ENCODE peak calls at places on chromosomes 7 and 10, in five cellular contexts. P is HepG2; K is pancreas; O is naive thymus-derived CD4-positive, alpha-beta T cell; Y is psoas muscle. F is an unnamed sample. For H3K9me3, the result is how much of the 10 kb centered on the place peaks cover.

GRCh38 chr10:70162157-70162891 is 8.0 kb downstream of the SAR1A start:
- ATAC-seq in P (no peak), K (no peak), O (peak), Y (no peak), F (no peak)

GRCh38 chr10:103637855-103638561 is 144.5 kb downstream of the NEURL1 start:
- ATAC-seq in P (no peak), K (peak), O (no peak), Y (peak), F (peak)

GRCh38 chr7:137975223-137975622 is 26.7 kb downstream of the CREB3L2 start:
- ATAC-seq in P (no peak), K (no peak), O (no peak), Y (no peak), F (peak)

GRCh38 chr7:141074162-141074989 is 512 bp downstream of the TMEM178B start:
- ATAC-seq in P (peak), K (peak), O (peak), Y (peak), F (no peak)

GRCh38 chr7:194257-194995 is 2.1 kb downstream of the FAM20C start:
- ATAC-seq in P (peak), K (peak), O (no peak), Y (no peak), F (no peak)

GRCh38 chr7:36710186-36710813 is 14.0 kb downstream of the AOAH start:
- ATAC-seq in P (no peak), K (peak), O (no peak), Y (no peak), F (no peak)

GRCh38 chr10:121518321-121518720 is 79.9 kb downstream of the FGFR2 start:
- ATAC-seq in P (no peak), K (no peak), O (no peak), Y (no peak), F (no peak)

GRCh38 chr7:132655071-132655761 is 78.9 kb upstream of the PLXNA4 start:
- ATAC-seq in P (no peak), K (peak), O (peak), Y (peak), F (peak)

GRCh38 chr7:699260-700170 is 27.0 kb upstream of the DNAAF5 start:
- ATAC-seq in P (no peak), K (no peak), O (no peak), Y (no peak), F (peak)

GRCh38 chr10:119331031-119331430 is 123.7 kb downstream of the GRK5 start:
- ATAC-seq in P (no peak), K (no peak), O (no peak), Y (peak), F (peak)

DNA sequence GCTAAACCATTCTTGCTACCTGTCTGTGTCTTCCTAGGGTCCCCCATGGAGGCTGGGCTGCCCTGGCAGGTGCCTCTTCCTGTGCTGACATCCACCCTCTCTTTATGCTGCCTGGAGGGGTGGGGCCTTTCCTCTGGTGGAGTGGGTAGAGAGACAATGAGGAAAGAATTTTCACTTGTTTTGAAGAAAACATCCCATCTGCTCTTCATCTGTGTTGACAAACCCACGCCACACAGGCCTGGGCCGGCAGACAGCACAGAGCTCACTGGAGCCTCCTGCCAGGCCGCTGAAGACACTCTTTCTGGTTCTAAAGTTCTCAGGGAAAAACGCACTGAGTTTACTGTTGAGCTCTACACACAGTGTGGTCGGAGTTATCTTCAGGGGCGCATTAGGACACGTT is 328.2 kb downstream of the GLRX3 start:
- ATAC-seq in P (no peak), K (no peak), O (no peak), Y (no peak), F (no peak)
- H3K9me3 ChIP-seq in P (under half), K (under half), O (under half), Y (under half), F (under half)

DNA sequence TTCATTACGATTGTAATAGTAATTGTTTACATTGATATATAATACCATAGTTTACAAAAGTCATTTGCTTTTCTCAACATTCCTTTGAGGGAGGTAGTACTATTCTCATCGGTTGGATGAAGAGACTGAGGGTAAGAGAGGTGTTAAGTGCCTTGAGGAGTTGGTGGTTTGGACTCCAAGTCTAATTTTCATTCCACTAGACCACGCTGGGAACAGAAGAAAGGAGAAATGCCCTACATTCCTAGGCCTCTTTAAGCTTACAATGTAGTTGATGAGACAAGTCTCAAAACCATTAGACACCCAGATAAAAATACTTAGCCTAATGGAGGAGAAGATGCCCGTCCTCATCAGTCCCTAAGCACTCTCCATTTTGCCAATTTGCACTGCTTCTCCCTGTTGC is 28.7 kb downstream of the CDK1 start:
- ATAC-seq in P (no peak), K (no peak), O (no peak), Y (no peak), F (no peak)
- H3K9me3 ChIP-seq in P (under half), K (under half), O (under half), Y (under half), F (under half)

GRCh38 chr7:4434306-4434705 is 247.8 kb upstream of the FOXK1 start:
- ATAC-seq in P (no peak), K (no peak), O (no peak), Y (no peak), F (no peak)

GRCh38 chr7:4436936-4437335 is 245.2 kb upstream of the FOXK1 start:
- ATAC-seq in P (no peak), K (peak), O (no peak), Y (no peak), F (no peak)

GRCh38 chr7:4439444-4439843 is 242.7 kb upstream of the FOXK1 start:
- ATAC-seq in P (no peak), K (no peak), O (no peak), Y (no peak), F (no peak)

GRCh38 chr7:4436361-4436899 is 245.7 kb upstream of the FOXK1 start:
- ATAC-seq in P (peak), K (peak), O (no peak), Y (no peak), F (no peak)

DNA sequence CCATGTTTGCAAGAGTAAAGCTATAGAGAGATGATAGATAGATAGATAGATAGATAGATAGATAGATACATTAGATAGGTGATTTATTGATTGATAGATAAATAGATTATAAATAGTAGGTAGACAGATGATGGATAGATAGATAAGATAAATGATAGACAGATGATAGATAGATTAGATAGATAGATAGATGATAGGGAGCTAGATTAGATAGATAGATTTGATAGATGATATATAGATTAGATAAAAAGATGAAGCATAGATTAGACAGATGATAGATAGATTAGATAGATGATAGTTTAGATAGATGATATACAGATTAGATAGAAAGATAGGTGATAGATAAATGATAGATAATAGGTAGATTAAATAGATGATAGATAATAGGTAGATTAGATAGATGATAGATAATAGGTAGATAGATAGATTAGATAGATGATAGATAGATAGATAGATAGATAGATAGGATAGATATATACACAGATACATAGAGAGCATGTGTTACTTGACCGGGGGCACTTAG is 243.3 kb upstream of the FOXK1 start:
- ATAC-seq in P (no peak), K (no peak), O (no peak), Y (no peak), F (no peak)
- H3K9me3 ChIP-seq in P (under half), K (under half), O (under half), Y (under half), F (under half)

GRCh38 chr7:56483861-56484550 is 367.8 kb upstream of the NUPR2 start:
- ATAC-seq in P (no peak), K (no peak), O (no peak), Y (no peak), F (no peak)
- H3K9me3 ChIP-seq in P (half or more), K (under half), O (under half), Y (under half), F (half or more)

DNA sequence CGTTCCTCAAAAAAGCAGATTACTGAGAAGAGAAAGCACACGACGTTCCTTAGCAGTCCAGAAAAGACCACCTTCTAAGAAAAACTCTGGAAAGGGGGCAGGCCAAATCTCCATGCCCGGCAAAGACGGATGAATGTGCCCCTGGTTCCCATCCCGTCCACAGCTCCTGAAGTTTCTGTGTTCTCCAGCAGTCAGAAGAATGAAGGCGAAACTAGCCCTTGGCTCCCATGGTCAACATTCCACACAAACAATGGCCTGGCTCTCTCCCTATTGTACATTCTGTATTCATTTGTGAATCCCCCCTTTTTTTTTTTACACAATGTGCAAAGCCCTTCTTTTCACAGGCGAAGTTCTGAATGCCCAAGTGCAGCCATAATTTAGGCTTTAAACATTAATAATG is 5.3 kb downstream of the CTBP2 start:
- ATAC-seq in P (no peak), K (no peak), O (no peak), Y (no peak), F (no peak)
- H3K9me3 ChIP-seq in P (under half), K (under half), O (under half), Y (under half), F (under half)

DNA sequence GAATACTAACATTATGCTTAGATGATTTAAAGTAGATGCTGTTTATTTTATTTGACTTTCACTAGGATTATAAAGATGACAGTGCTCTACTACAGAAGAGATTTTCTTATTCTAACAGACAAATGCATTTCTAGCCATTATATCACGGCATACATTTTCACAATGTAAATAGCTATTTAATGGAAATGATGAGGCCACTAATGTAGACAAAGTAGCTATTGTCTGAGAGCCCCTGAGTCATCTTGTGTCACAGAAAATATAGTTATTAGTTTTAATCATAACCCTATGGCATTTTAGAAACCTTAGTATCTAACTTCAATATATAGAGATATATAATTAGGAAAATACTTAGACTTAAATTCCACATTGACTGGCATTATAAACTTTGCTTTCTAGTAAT is 158.0 kb upstream of the AHR start:
- ATAC-seq in P (no peak), K (no peak), O (no peak), Y (no peak), F (no peak)
- H3K9me3 ChIP-seq in P (under half), K (under half), O (under half), Y (under half), F (under half)

GRCh38 chr10:38159007-38159406 is 64.9 kb downstream of the ZNF37A start:
- ATAC-seq in P (no peak), K (no peak), O (no peak), Y (no peak), F (no peak)
- H3K9me3 ChIP-seq in P (under half), K (under half), O (under half), Y (under half), F (under half)

GRCh38 chr7:157819517-157819807 is 482.7 kb downstream of the DNAJB6 start:
- ATAC-seq in P (no peak), K (no peak), O (no peak), Y (no peak), F (no peak)

GRCh38 chr7:157816526-157817250 is 479.9 kb downstream of the DNAJB6 start:
- ATAC-seq in P (no peak), K (no peak), O (no peak), Y (no peak), F (no peak)

GRCh38 chr7:157818701-157819516 is 482.1 kb downstream of the DNAJB6 start:
- ATAC-seq in P (no peak), K (no peak), O (no peak), Y (no peak), F (no peak)

GRCh38 chr7:157817433-157817832 is 480.6 kb downstream of the DNAJB6 start:
- ATAC-seq in P (no peak), K (no peak), O (no peak), Y (no peak), F (no peak)

DNA sequence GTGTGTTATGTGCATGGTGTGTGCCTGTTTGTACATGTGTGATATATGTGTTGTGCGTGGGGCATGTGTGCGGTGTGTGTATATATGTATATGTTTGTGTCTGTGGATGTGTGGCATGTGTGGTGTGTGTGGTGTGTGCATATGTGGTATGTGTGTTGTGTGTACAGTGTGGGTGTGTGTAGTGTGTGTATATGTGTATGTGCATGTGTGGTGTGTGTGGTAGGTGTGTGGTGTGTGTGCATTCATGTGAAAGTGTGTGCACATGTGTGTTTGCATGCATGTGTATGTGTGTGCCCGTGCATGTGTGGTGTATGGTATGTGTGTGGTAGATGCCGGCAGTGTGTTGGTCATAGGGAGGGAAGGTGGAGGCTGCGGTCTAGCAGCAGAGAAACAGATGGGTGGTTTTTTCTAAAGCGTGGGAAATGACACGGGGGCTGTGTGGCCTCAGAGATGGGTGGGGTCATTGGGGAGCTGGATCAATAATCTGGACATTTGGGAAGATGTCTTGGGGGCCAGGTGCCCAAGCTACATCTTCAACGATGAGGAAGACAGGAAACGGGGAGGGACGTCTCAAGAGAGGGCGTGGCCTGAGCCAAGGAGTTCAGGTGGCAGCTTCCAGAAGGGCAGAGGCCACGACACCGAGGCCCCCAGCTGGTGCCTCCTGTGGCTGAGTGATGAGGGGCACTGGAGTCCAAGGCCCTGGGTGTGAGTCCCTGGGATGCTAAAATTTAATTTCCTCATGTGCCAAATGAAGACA is 481.3 kb downstream of the DNAJB6 start:
- ATAC-seq in P (no peak), K (no peak), O (no peak), Y (no peak), F (no peak)
- H3K9me3 ChIP-seq in P (under half), K (under half), O (under half), Y (under half), F (under half)

GRCh38 chr7:57205000-57205399 is 72.8 kb upstream of the ZNF479 start:
- ATAC-seq in P (no peak), K (no peak), O (no peak), Y (no peak), F (no peak)
- H3K9me3 ChIP-seq in P (half or more), K (under half), O (under half), Y (under half), F (half or more)

F was measured in gastroesophageal sphincter.